ENCODE peak calls at places on chromosome 6, in ten cellular contexts. O is GM20000; Z is foreskin fibroblast; W is T-helper 1 cell; B is amniotic epithelial cell; X is NCI-H1092; D is MM.1S; M is progenitor cell of endocrine pancreas; Y is naive thymus-derived CD8-positive, alpha-beta T cell; I is CD8-positive, alpha-beta memory T cell. F is an unnamed sample.

GRCh38 chr6:56570434-56571359 is 72.0 kb downstream of the DST start:
- DNase-seq in O (peak), Z (no peak), W (no peak), B (peak), X (peak), D (peak), M (no peak), Y (no peak), I (no peak), F (peak)

GRCh38 chr6:135880066-135880972 is 28.8 kb downstream of the PDE7B start:
- DNase-seq in O (peak), Z (peak), W (peak), B (peak), X (no peak), D (peak), M (no peak), Y (peak), I (peak), F (peak)

GRCh38 chr6:68834561-68834960 is 199.5 kb downstream of the ADGRB3 start:
- DNase-seq in O (no peak), Z (peak), W (no peak), B (no peak), X (no peak), D (no peak), M (no peak), Y (no peak), I (no peak), F (no peak)

GRCh38 chr6:156618600-156619205 is 158.5 kb upstream of the ARID1B start:
- DNase-seq in O (no peak), Z (no peak), W (no peak), B (no peak), X (peak), D (no peak), M (no peak), Y (no peak), I (no peak), F (no peak)

GRCh38 chr6:134589512-134589911 is 271.6 kb upstream of the SGK1 start:
- DNase-seq in O (no peak), Z (peak), W (no peak), B (peak), X (no peak), D (no peak), M (no peak), Y (no peak), I (no peak), F (peak)

GRCh38 chr6:135289816-135290215 is 108.7 kb downstream of the MYB start:
- DNase-seq in O (no peak), Z (no peak), W (no peak), B (no peak), X (no peak), D (no peak), M (no peak), Y (no peak), I (no peak), F (no peak)

GRCh38 chr6:165135889-165136288 is 173.5 kb downstream of the C6orf118 start:
- DNase-seq in O (no peak), Z (no peak), W (no peak), B (no peak), X (no peak), D (no peak), M (no peak), Y (no peak), I (no peak), F (no peak)

GRCh38 chr6:159311618-159312017 is 142.4 kb downstream of the FNDC1 start:
- DNase-seq in O (no peak), Z (no peak), W (no peak), B (no peak), X (no peak), D (no peak), M (no peak), Y (no peak), I (no peak), F (no peak)

GRCh38 chr6:165660881-165661415 is 2.1 kb downstream of the PDE10A start:
- DNase-seq in O (no peak), Z (no peak), W (no peak), B (no peak), X (peak), D (no peak), M (no peak), Y (no peak), I (no peak), F (no peak)

GRCh38 chr6:28446818-28447511 is 3.7 kb upstream of the ZSCAN23 start:
- DNase-seq in O (no peak), Z (peak), W (no peak), B (no peak), X (no peak), D (no peak), M (peak), Y (no peak), I (no peak), F (peak)

GRCh38 chr6:64280569-64280968 is 645.0 kb downstream of the PHF3 start:
- DNase-seq in O (peak), Z (no peak), W (no peak), B (peak), X (no peak), D (peak), M (peak), Y (no peak), I (no peak), F (peak)

GRCh38 chr6:150377211-150377781 is 8.5 kb downstream of the IYD start:
- DNase-seq in O (no peak), Z (no peak), W (no peak), B (no peak), X (no peak), D (no peak), M (no peak), Y (no peak), I (no peak), F (peak)

GRCh38 chr6:44494011-44494501 is 106.5 kb downstream of the CDC5L start:
- DNase-seq in O (no peak), Z (peak), W (no peak), B (peak), X (no peak), D (no peak), M (no peak), Y (no peak), I (no peak), F (peak)

GRCh38 chr6:129184808-129185366 is 301.9 kb downstream of the LAMA2 start:
- DNase-seq in O (no peak), Z (peak), W (no peak), B (no peak), X (no peak), D (no peak), M (no peak), Y (no peak), I (no peak), F (no peak)

GRCh38 chr6:37354526-37355384 is 972 bp downstream of the RNF8 start:
- DNase-seq in O (peak), Z (peak), W (no peak), B (no peak), X (no peak), D (no peak), M (peak), Y (peak), I (no peak), F (no peak)

GRCh38 chr6:97668716-97669115 is 385.7 kb upstream of the MMS22L start:
- DNase-seq in O (peak), Z (no peak), W (no peak), B (no peak), X (no peak), D (no peak), M (no peak), Y (no peak), I (no peak), F (no peak)

GRCh38 chr6:16676376-16676775 is 84.9 kb downstream of the ATXN1 start:
- DNase-seq in O (no peak), Z (no peak), W (no peak), B (no peak), X (no peak), D (no peak), M (no peak), Y (no peak), I (no peak), F (no peak)

GRCh38 chr6:48552905-48553304 is 441.9 kb upstream of the PTCHD4 start:
- DNase-seq in O (no peak), Z (no peak), W (no peak), B (peak), X (no peak), D (no peak), M (no peak), Y (no peak), I (no peak), F (no peak)

GRCh38 chr6:27668442-27669275 is 195.8 kb upstream of the ZNF184 start:
- DNase-seq in O (peak), Z (peak), W (no peak), B (peak), X (no peak), D (peak), M (no peak), Y (no peak), I (no peak), F (peak)

GRCh38 chr6:26087284-26088115 is at the start of gene HFE:
- DNase-seq in O (peak), Z (peak), W (no peak), B (peak), X (no peak), D (no peak), M (peak), Y (peak), I (peak), F (peak)

GRCh38 chr6:62059898-62060297 is 226.1 kb downstream of the KHDRBS2 start:
- DNase-seq in O (no peak), Z (no peak), W (no peak), B (no peak), X (no peak), D (no peak), M (no peak), Y (no peak), I (no peak), F (no peak)

GRCh38 chr6:28408076-28408802 is 8.7 kb upstream of the ZSCAN12 start:
- DNase-seq in O (no peak), Z (no peak), W (no peak), B (peak), X (no peak), D (no peak), M (no peak), Y (no peak), I (no peak), F (no peak)

GRCh38 chr6:156651438-156651837 is 125.7 kb upstream of the ARID1B start:
- DNase-seq in O (no peak), Z (no peak), W (no peak), B (no peak), X (no peak), D (no peak), M (no peak), Y (no peak), I (no peak), F (peak)

GRCh38 chr6:17165383-17165782 is 63.5 kb downstream of the STMND1 start:
- DNase-seq in O (no peak), Z (no peak), W (no peak), B (peak), X (no peak), D (no peak), M (no peak), Y (no peak), I (no peak), F (no peak)

GRCh38 chr6:53986721-53987526 is 124.3 kb upstream of the MLIP start:
- DNase-seq in O (no peak), Z (peak), W (no peak), B (peak), X (no peak), D (no peak), M (no peak), Y (no peak), I (no peak), F (no peak)

GRCh38 chr6:139250296-139251274 is 41.2 kb downstream of the TXLNB start:
- DNase-seq in O (peak), Z (peak), W (peak), B (peak), X (no peak), D (peak), M (peak), Y (peak), I (peak), F (peak)

GRCh38 chr6:71349976-71350615 is 61.5 kb downstream of the OGFRL1 start:
- DNase-seq in O (no peak), Z (peak), W (no peak), B (peak), X (no peak), D (no peak), M (no peak), Y (no peak), I (no peak), F (no peak)

GRCh38 chr6:111231078-111231435 is 143.8 kb downstream of the SLC16A10 start:
- DNase-seq in O (no peak), Z (no peak), W (no peak), B (no peak), X (no peak), D (no peak), M (no peak), Y (no peak), I (no peak), F (no peak)

GRCh38 chr6:111591370-111591900 is 14.2 kb downstream of the TRAF3IP2 start:
- DNase-seq in O (no peak), Z (peak), W (no peak), B (peak), X (no peak), D (no peak), M (no peak), Y (no peak), I (no peak), F (peak)

GRCh38 chr6:34602318-34603111 is 46.4 kb upstream of the SPDEF start:
- DNase-seq in O (no peak), Z (no peak), W (no peak), B (peak), X (peak), D (no peak), M (no peak), Y (no peak), I (no peak), F (no peak)

F was measured in SK-MEL-5.